ENCODE peak calls at places on chromosomes 4 and X, in five cellular contexts. I is CD8-positive, alpha-beta T cell; U is AG09309; G is progenitor cell of endocrine pancreas; R is cardiac muscle cell. O is an unnamed sample.

GRCh38 chrX:103175944-103176753 is 38.8 kb upstream of the BEX4 start:
- DNase-seq in R (peak), U (no peak), I (peak), G (peak), O (no peak)

GRCh38 chr4:118968006-118968405 is 79.4 kb downstream of the SYNPO2 start:
- DNase-seq in R (peak), I (no peak), G (no peak), U (peak), O (peak)

GRCh38 chrX:21658152-21658737 is at the start of gene KLHL34:
- DNase-seq in R (peak), G (no peak), I (no peak), U (no peak), O (no peak)

GRCh38 chr4:164807611-164808010 is 53.7 kb downstream of the SMIM31 start:
- DNase-seq in U (no peak), R (peak), G (no peak), I (no peak), O (no peak)

GRCh38 chr4:164288578-164288977 is 465.4 kb upstream of the SMIM31 start:
- DNase-seq in U (no peak), G (no peak), R (no peak), I (no peak), O (no peak)

GRCh38 chr4:94802091-94802490 is 44.3 kb downstream of the BMPR1B start:
- DNase-seq in G (no peak), U (no peak), I (no peak), R (peak), O (no peak)

GRCh38 chr4:2788532-2789103 is 4.3 kb upstream of the SH3BP2 start:
- DNase-seq in U (no peak), G (no peak), I (no peak), R (no peak), O (peak)

GRCh38 chr4:138241281-138242075 is 671 bp downstream of the SLC7A11 start:
- DNase-seq in U (no peak), R (no peak), I (no peak), G (no peak), O (no peak)

GRCh38 chrX:123085311-123085940 is 98.7 kb upstream of the GRIA3 start:
- DNase-seq in R (no peak), G (no peak), U (no peak), I (no peak), O (no peak)

GRCh38 chr4:160510925-160511324 is 1408.0 kb downstream of the RAPGEF2 start:
- DNase-seq in G (no peak), R (no peak), I (no peak), U (no peak), O (no peak)

GRCh38 chr4:27490315-27490714 is 629.7 kb downstream of the STIM2 start:
- DNase-seq in G (no peak), R (no peak), U (no peak), I (no peak), O (no peak)

GRCh38 chrX:9644335-9644734 is 121.3 kb downstream of the GPR143 start:
- DNase-seq in I (peak), U (no peak), R (no peak), G (no peak), O (no peak)

GRCh38 chrX:153595387-153595786 is 3.6 kb downstream of the CCNQ start:
- DNase-seq in G (no peak), R (no peak), U (no peak), I (no peak), O (no peak)

GRCh38 chr4:61500883-61501282 is 300.8 kb downstream of the ADGRL3 start:
- DNase-seq in G (no peak), R (no peak), I (no peak), U (no peak), O (no peak)

GRCh38 chr4:112063260-112063659 is 82.0 kb upstream of the FAM241A start:
- DNase-seq in U (no peak), G (no peak), I (no peak), R (no peak), O (no peak)

GRCh38 chrX:153379971-153380581 is 21.1 kb downstream of the PNMA6E start:
- DNase-seq in U (no peak), I (no peak), G (no peak), R (peak), O (no peak)

GRCh38 chrX:98422530-98422929 is 1538.8 kb downstream of the RPA4 start:
- DNase-seq in R (no peak), G (no peak), I (no peak), U (no peak), O (no peak)

GRCh38 chr4:58502839-58503238 is 1392.7 kb upstream of the IGFBP7 start:
- DNase-seq in I (no peak), U (no peak), R (no peak), G (no peak), O (no peak)

GRCh38 chr4:52202251-52202779 is 151.2 kb downstream of the SPATA18 start:
- DNase-seq in U (no peak), R (peak), I (no peak), G (no peak), O (no peak)

GRCh38 chrX:120857240-120857639 is 18.4 kb downstream of the CT47B1 start:
- DNase-seq in I (no peak), G (no peak), U (no peak), R (no peak), O (no peak)

GRCh38 chrX:12210196-12210815 is 72.0 kb downstream of the FRMPD4 start:
- DNase-seq in G (no peak), R (no peak), U (peak), I (no peak), O (no peak)

GRCh38 chr4:82643994-82644730 is 82.4 kb upstream of the TMEM150C start:
- DNase-seq in I (no peak), U (peak), R (no peak), G (no peak), O (no peak)

GRCh38 chrX:13198762-13199064 is 121.1 kb downstream of the ATXN3L start:
- DNase-seq in G (no peak), U (no peak), I (no peak), R (no peak), O (no peak)

GRCh38 chrX:21856504-21856903 is 717 bp downstream of the YY2 start:
- DNase-seq in R (no peak), U (no peak), I (no peak), G (no peak), O (no peak)

GRCh38 chr4:71460368-71460767 is 121.5 kb downstream of the SLC4A4 start:
- DNase-seq in G (no peak), R (no peak), U (no peak), I (no peak), O (no peak)

GRCh38 chr4:1445716-1446445 is 39.6 kb upstream of the NKX1-1 start:
- DNase-seq in R (no peak), G (no peak), U (no peak), I (no peak), O (no peak)

GRCh38 chrX:153645921-153646481 is 1.0 kb upstream of the DUSP9 start:
- DNase-seq in I (no peak), U (no peak), G (no peak), R (no peak), O (no peak)

GRCh38 chr4:149781150-149781549 is 34.5 kb downstream of the IQCM start:
- DNase-seq in R (no peak), I (no peak), G (no peak), U (peak), O (no peak)

GRCh38 chr4:137749466-137749865 is 217.2 kb upstream of the PCDH18 start:
- DNase-seq in U (no peak), I (no peak), R (no peak), G (no peak), O (no peak)

GRCh38 chr4:77089880-77090279 is 14.1 kb upstream of the CCNI start:
- DNase-seq in G (no peak), I (no peak), U (no peak), R (no peak), O (no peak)

GRCh38 chrX:8820910-8821527 is 19.8 kb upstream of the FAM9A start:
- DNase-seq in U (no peak), I (no peak), R (peak), G (no peak), O (no peak)

GRCh38 chr4:128384091-128384520 is 96.5 kb upstream of the PGRMC2 start:
- DNase-seq in U (peak), I (no peak), R (no peak), G (no peak), O (no peak)

GRCh38 chrX:77342028-77342427 is 105.2 kb upstream of the FGF16 start:
- DNase-seq in I (no peak), G (no peak), U (no peak), R (peak), O (no peak)

GRCh38 chr4:80125252-80126177 is 52.5 kb upstream of the ANTXR2 start:
- DNase-seq in R (peak), U (no peak), I (peak), G (no peak), O (no peak)

GRCh38 chr4:38488891-38489861 is 174.8 kb upstream of the KLF3 start:
- DNase-seq in R (peak), I (no peak), U (no peak), G (no peak), O (no peak)

GRCh38 chrX:30060718-30061117 is 154.6 kb upstream of the MAGEB2 start:
- DNase-seq in G (no peak), R (peak), U (no peak), I (no peak), O (no peak)

GRCh38 chr4:7830747-7831146 is 108.9 kb downstream of the AFAP1 start:
- DNase-seq in I (no peak), G (no peak), R (no peak), U (no peak), O (no peak)

GRCh38 chr4:101191302-101192098 is 155.8 kb downstream of the PPP3CA start:
- DNase-seq in I (no peak), R (no peak), G (no peak), U (peak), O (peak)

GRCh38 chrX:74104356-74105065 is 199.5 kb upstream of the ZCCHC13 start:
- DNase-seq in R (no peak), G (no peak), I (no peak), U (peak), O (no peak)

DNA sequence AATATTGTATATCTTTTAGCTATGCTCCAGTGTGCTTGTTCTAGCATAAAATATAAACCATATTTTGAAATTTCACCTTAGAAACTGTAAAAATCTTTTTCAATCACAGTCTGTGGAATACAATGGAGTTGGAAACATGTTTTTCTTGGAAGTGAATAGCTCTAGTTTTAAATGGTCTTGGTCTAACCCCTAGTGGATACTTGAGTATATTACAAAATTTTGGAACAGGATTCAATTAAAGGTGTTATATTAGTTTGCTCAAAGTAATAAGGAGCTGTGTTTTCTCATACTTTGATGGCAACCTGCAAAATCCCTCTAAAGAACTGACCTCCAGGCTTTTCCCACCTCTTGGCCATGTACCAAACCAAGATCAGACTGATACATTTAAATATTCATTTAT is 48.2 kb downstream of the STK26 start:
- DNase-seq in U (peak), I (no peak), G (no peak), R (peak), O (no peak)
- TF ChIP-seq CTCF in U (peak), I (peak), G (peak), R (peak), O (no peak)

GRCh38 chr4:175850240-175850639 is 38.2 kb upstream of the GPM6A start:
- DNase-seq in U (no peak), I (no peak), G (no peak), R (no peak), O (no peak)
- TF ChIP-seq CTCF in U (no peak), I (no peak), G (no peak), R (no peak), O (no peak)

GRCh38 chrX:116198810-116199209 is 28.3 kb downstream of the AGTR2 start:
- DNase-seq in R (no peak), G (no peak), I (no peak), U (no peak), O (no peak)
- TF ChIP-seq CTCF in R (no peak), G (peak), I (no peak), U (peak), O (no peak)

GRCh38 chr4:6250984-6251295 is 18.7 kb upstream of the WFS1 start:
- DNase-seq in U (no peak), G (no peak), I (no peak), R (no peak), O (no peak)
- TF ChIP-seq CTCF in U (no peak), G (no peak), I (peak), R (no peak), O (no peak)

GRCh38 chr4:183444953-183445543 is 612 bp downstream of the CDKN2AIP start:
- DNase-seq in G (peak), I (no peak), U (no peak), R (peak), O (no peak)
- TF ChIP-seq CTCF in G (no peak), I (no peak), U (no peak), R (no peak), O (no peak)

DNA sequence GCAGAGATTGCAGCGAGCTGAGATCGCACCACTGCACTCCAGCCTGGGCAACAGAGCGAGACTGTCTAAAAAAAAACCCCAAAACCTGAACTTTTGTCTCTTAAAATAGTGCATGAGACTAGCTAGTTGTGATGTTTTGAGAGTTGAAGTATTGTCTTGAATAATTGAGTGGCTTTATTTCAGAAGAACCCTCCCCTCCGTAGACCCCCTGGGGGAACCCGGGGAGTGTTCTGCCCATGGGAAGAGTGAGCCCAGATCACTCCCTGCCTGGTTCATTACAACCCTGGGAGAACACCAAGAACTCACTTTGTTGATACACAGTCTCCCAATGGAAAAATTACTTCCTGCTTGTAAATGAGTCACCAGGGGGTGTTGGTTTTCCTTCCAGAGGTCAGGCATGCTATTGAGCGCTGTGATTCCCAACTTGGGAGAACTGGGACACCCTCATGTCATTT is 65.3 kb upstream of the SHISA3 start:
- DNase-seq in G (no peak), U (no peak), R (no peak), I (no peak), O (no peak)
- TF ChIP-seq CTCF in G (no peak), U (no peak), R (no peak), I (no peak), O (no peak)

GRCh38 chr4:135718019-135718418 is 1516.4 kb upstream of the PABPC4L start:
- DNase-seq in G (no peak), I (no peak), R (no peak), U (no peak), O (no peak)
- TF ChIP-seq CTCF in G (no peak), I (no peak), R (no peak), U (no peak), O (no peak)

GRCh38 chr4:74133786-74134499 is 24.0 kb upstream of the MTHFD2L start:
- DNase-seq in G (peak), R (peak), I (peak), U (peak), O (no peak)

GRCh38 chr4:74134500-74134852 is 23.4 kb upstream of the MTHFD2L start:
- DNase-seq in U (no peak), R (no peak), G (no peak), I (no peak), O (no peak)
- TF ChIP-seq CTCF in U (no peak), R (no peak), G (peak), I (no peak), O (no peak)

GRCh38 chrX:17882680-17883079 is 21.6 kb upstream of the RAI2 start:
- DNase-seq in I (no peak), U (no peak), R (no peak), G (no peak), O (no peak)

DNA sequence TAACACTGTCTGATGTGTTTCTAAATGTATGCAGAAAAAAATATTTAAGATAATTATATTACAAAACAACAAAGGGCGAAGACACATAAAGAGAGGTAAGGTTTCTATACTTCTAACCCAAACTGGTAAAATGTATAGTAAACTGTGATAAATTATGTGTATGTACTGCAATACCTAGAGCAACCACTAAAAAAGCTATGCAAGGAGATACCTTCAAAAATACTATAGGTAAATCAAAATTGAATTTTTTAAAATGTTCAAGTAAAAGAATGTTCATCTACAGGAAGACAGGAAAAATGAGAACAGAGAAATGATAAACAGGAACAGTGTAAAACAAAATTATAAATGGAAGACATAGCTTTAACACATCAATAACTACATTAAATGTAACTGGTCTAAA is 27.3 kb upstream of the RAI2 start:
- DNase-seq in G (no peak), U (no peak), R (no peak), I (no peak), O (no peak)
- TF ChIP-seq CTCF in G (peak), U (no peak), R (no peak), I (no peak), O (no peak)

DNA sequence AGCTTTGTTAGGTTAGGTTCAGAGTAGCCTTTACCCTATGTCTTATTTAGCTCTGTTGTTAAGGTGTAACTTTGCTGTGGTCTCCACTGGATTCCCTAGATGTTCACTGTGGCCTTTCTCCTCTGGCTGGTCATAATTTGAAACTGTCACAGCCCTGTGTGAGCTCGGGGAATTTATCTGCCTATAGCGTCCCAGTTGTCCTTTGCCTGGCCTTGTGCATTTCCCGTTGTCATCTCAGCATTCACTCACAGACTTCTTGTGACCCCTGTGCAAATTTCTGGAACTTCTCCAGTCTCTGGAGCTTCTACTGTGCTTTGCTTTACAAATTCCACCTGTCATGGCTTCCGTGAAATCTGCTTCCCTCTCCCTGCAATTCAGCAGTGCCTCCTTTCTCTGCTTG is 106.6 kb downstream of the WWC2 start:
- DNase-seq in G (no peak), U (no peak), R (no peak), I (no peak), O (no peak)
- TF ChIP-seq CTCF in G (no peak), U (no peak), R (no peak), I (no peak), O (no peak)